ENCODE peak calls at places on chromosomes 11 and 22, in five cellular contexts. L, Y, B, F and U are unnamed samples.

GRCh38 chr22:43304831-43305230 is 38.3 kb downstream of the SCUBE1 start:
- DNase-seq in Y (no peak), L (no peak), F (no peak), B (no peak), U (no peak)

GRCh38 chr11:112889446-112889845 is 71.8 kb upstream of the NCAM1 start:
- DNase-seq in Y (no peak), F (no peak), L (no peak), B (no peak), U (no peak)

GRCh38 chr22:29083576-29084566 is 11.0 kb downstream of the KREMEN1 start:
- DNase-seq in F (no peak), B (no peak), Y (no peak), L (no peak), U (no peak)

GRCh38 chr11:15793032-15793996 is 563.0 kb downstream of the SOX6 start:
- DNase-seq in F (no peak), B (peak; percentile 9), L (no peak), Y (no peak), U (no peak)

GRCh38 chr22:40397436-40397835 is 27.0 kb downstream of the SGSM3 start:
- DNase-seq in Y (no peak), L (no peak), F (no peak), B (peak; percentile 46), U (no peak)

GRCh38 chr22:42655693-42656092 is 6.5 kb upstream of the CYB5R3 start:
- DNase-seq in Y (no peak), F (peak; percentile 71), L (no peak), B (no peak), U (no peak)

GRCh38 chr22:24200616-24201212 is 19.4 kb downstream of the SUSD2 start:
- DNase-seq in B (peak; percentile 74), Y (no peak), L (peak; percentile 86), F (no peak), U (peak; percentile 67)

GRCh38 chr11:26507229-26507628 is 64.8 kb downstream of the MUC15 start:
- DNase-seq in B (no peak), F (no peak), Y (no peak), L (no peak), U (no peak)

GRCh38 chr11:5343474-5344335 is at the start of gene OR51B5:
- DNase-seq in Y (no peak), L (no peak), F (no peak), B (no peak), U (no peak)

GRCh38 chr11:96097844-96098421 is 174.0 kb upstream of the MTMR2 start:
- DNase-seq in Y (no peak), B (no peak), F (no peak), L (peak; percentile 72), U (no peak)

GRCh38 chr11:65115361-65116082 is 2.0 kb downstream of the ZNHIT2 start:
- DNase-seq in L (no peak), B (no peak), Y (no peak), F (no peak), U (no peak)

GRCh38 chr11:123630126-123630531 is 24.3 kb downstream of the SCN3B start:
- DNase-seq in L (no peak), F (no peak), Y (no peak), B (no peak), U (no peak)

GRCh38 chr11:129866328-129866727 is 29.1 kb downstream of the NFRKB start:
- DNase-seq in Y (no peak), F (no peak), B (no peak), L (no peak), U (no peak)

GRCh38 chr11:69234171-69234570 is 59.8 kb upstream of the MYEOV start:
- DNase-seq in B (no peak), Y (no peak), L (no peak), F (no peak), U (no peak)

GRCh38 chr11:13831707-13832106 is 130.8 kb upstream of the SPON1 start:
- DNase-seq in Y (no peak), L (no peak), B (no peak), F (no peak), U (no peak)

GRCh38 chr11:34243620-34244493 is 114.0 kb downstream of the ABTB2 start:
- DNase-seq in Y (no peak), L (no peak), F (peak; percentile 86), B (no peak), U (peak; percentile 71)

GRCh38 chr22:19042285-19043110 is 79.7 kb downstream of the DGCR2 start:
- DNase-seq in L (no peak), F (no peak), B (no peak), Y (no peak), U (no peak)

GRCh38 chr11:70085815-70086769 is 8.0 kb downstream of the ANO1 start:
- DNase-seq in L (no peak), Y (no peak), F (no peak), B (no peak), U (no peak)

GRCh38 chr11:83064011-83064410 is 7.7 kb downstream of the RAB30 start:
- DNase-seq in Y (no peak), F (no peak), B (no peak), L (no peak), U (no peak)

GRCh38 chr11:83061883-83062282 is 9.8 kb downstream of the RAB30 start:
- DNase-seq in Y (no peak), B (no peak), F (peak; percentile 92), L (no peak), U (no peak)

GRCh38 chr11:83068573-83068972 is 3.1 kb downstream of the RAB30 start:
- DNase-seq in F (no peak), B (peak; percentile 21), L (no peak), Y (no peak), U (no peak)

GRCh38 chr11:83060965-83061364 is 10.7 kb downstream of the RAB30 start:
- DNase-seq in B (no peak), F (no peak), Y (no peak), L (no peak), U (no peak)

DNA sequence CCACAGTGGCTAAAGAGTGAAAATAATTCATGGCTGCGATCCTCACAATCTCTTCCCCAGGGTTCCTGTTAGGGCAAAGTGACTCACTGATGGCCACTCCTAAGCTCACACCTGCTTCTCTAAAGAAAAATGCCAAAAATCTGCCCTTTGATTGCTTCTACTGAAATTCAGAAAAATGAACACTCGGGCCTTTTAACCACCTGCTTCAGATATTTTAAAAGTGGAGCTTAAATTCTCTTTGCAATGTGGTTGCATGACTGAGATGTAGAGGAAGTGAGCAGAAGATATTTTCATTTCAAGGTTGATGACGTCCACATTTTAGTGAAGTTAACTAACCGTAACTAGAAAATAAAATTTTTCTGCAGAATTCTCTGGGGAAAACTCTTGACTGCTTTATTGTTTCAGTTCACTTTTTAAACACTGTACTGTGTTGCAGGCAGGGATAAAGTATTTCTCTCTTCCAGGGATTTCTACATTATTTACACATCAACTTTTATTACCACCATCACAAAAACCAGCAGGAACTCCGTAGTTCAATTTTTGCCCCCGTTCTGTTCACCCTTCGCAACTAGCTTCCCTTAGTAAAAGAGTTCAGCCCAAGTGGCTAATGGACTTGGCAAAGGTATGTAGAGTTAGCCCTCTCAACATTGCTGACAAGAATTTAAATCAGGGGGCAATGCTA is 8.5 kb downstream of the RAB30 start:
- DNase-seq in L (no peak), B (no peak), Y (no peak), F (peak; percentile 88), U (no peak)
- TF ChIP-seq MAX in L (no peak), B (no peak), Y (no peak), F (peak; percentile 32), U (no peak)

DNA sequence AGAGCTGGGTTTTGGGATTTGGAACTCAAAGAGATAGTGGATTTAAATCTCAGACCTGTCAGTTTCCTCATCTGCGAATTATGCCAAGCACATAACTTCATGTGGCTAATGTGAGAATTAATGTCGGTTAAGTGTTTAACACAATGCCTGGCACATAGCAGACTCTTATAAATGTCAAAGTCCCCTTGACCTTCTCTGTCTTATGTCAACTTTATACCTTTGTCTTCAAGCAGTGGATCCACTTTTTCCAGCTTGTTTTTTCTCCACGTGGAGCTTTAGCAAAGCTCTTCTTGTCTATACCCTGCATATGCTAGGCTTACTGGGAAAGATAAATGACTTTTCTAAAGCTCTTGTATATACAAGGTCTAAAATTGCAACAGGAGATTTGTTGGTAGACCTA is 318.2 kb upstream of the SORL1-AS1 start:
- DNase-seq in F (no peak), Y (no peak), L (no peak), B (no peak), U (no peak)
- TF ChIP-seq EZH2 in F (no peak), Y (no peak), L (no peak), B (no peak), U (no peak)

GRCh38 chr11:61866958-61867343 is 24.4 kb downstream of the FADS3 start:
- DNase-seq in B (no peak), L (no peak), F (no peak), Y (no peak), U (no peak)

GRCh38 chr11:61870429-61871039 is 20.8 kb downstream of the FADS3 start:
- DNase-seq in Y (no peak), B (no peak), L (no peak), F (no peak), U (no peak)

GRCh38 chr11:61871158-61871597 is 20.2 kb downstream of the FADS3 start:
- DNase-seq in B (peak; percentile 76), L (peak; percentile 64), F (no peak), Y (peak; percentile 73), U (peak; percentile 43)

GRCh38 chr11:61868601-61869476 is 22.5 kb downstream of the FADS3 start:
- DNase-seq in L (no peak), B (no peak), F (no peak), Y (no peak), U (no peak)

GRCh38 chr11:61869636-61870428 is 21.5 kb downstream of the FADS3 start:
- DNase-seq in B (no peak), F (no peak), Y (no peak), L (no peak), U (no peak)
- TF ChIP-seq MAX in B (no peak), F (no peak), Y (no peak), L (no peak), U (no peak)

GRCh38 chr11:490930-491260 is 16.1 kb downstream of the RNH1 start:
- DNase-seq in F (no peak), L (no peak), B (no peak), Y (no peak), U (no peak)
- TF ChIP-seq EZH2 in F (no peak), L (no peak), B (no peak), Y (no peak), U (no peak)

DNA sequence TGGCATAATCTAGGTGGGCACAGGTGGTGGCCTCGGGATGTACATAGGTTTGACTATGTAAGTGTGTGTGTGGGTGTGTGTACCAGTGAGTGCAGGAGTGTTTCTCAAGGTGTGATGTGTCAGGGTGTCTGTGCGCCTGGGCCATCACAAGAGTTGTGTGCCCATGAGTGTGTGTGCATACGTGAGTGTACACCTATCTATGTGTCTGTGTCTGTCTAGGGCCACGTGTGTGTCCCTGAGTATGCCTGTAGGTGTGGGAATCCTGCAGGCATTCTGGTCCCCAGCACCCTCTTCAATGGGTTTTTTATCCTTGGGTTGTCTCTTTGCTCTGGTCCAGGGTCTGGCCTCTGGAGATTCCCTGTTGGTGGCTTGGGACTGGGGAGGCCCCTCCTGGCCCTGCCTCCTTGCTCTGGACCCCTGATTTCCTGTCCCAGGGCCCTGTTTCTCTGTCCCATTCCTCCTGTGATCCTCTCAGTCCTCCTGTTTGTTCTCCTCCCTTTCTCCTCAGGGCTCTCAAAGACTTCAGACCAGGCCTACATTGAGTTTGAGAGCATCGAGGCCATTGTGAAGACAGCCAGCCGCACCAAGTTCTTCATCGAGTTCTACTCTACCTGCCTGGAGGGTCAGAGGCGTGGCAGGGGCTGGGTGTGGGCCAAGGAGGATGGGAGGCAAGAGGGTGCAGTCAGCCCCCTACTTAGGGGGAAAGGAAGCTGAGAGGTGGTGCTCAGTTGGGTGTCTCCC is 9.4 kb downstream of the INPPL1 start:
- DNase-seq in B (no peak), L (no peak), F (no peak), Y (no peak), U (no peak)
- TF ChIP-seq MAX in B (no peak), L (no peak), F (no peak), Y (no peak), U (no peak)